ENCODE peak calls at places on chromosomes 1 and 21, in four cellular contexts. I, G, J and Q are unnamed samples. For H3K9me1, the result is how much of the 10 kb centered on the place peaks cover.

GRCh38 chr21:26171310-26172100 is 935 bp upstream of the APP start:
- DNase-seq in I (no peak), G (no peak), J (no peak), Q (no peak)

GRCh38 chr1:54428838-54429513 is 22.8 kb upstream of the SSBP3 start:
- DNase-seq in I (no peak), G (peak), J (no peak), Q (no peak)

GRCh38 chr1:97314685-97315084 is 593.1 kb downstream of the PTBP2 start:
- DNase-seq in I (no peak), G (no peak), J (no peak), Q (no peak)

GRCh38 chr1:26996665-26997064 is 3.2 kb downstream of the TRNP1 start:
- DNase-seq in I (no peak), G (no peak), J (no peak), Q (no peak)

GRCh38 chr1:106876384-106876783 is 180.1 kb upstream of the PRMT6 start:
- DNase-seq in I (no peak), G (no peak), J (no peak), Q (no peak)

GRCh38 chr1:243455760-243456651 is 200.2 kb downstream of the SDCCAG8 start:
- DNase-seq in I (no peak), G (no peak), J (no peak), Q (no peak)

GRCh38 chr1:189787201-189787600 is 690.5 kb downstream of the BRINP3 start:
- DNase-seq in I (peak), G (no peak), J (no peak), Q (no peak)

GRCh38 chr1:34166191-34167090 is 1.4 kb upstream of the CSMD2 start:
- DNase-seq in I (no peak), G (no peak), J (no peak), Q (no peak)

GRCh38 chr1:204968946-204969345 is 74.1 kb upstream of the CNTN2 start:
- DNase-seq in I (no peak), G (no peak), J (no peak), Q (no peak)

GRCh38 chr1:224726783-224727182 is 110.7 kb downstream of the CNIH3 start:
- DNase-seq in I (peak), G (no peak), J (no peak), Q (no peak)

GRCh38 chr1:183021405-183022201 is 1.6 kb upstream of the LAMC1 start:
- DNase-seq in I (no peak), G (no peak), J (no peak), Q (no peak)

GRCh38 chr1:159946242-159947187 is 1.1 kb upstream of the IGSF9 start:
- DNase-seq in I (no peak), G (no peak), J (no peak), Q (no peak)

GRCh38 chr1:14516974-14517812 is 81.3 kb upstream of the KAZN start:
- DNase-seq in I (peak), G (no peak), J (no peak), Q (peak)

GRCh38 chr1:175314300-175314699 is 121.7 kb upstream of the KIAA0040 start:
- DNase-seq in I (no peak), G (no peak), J (no peak), Q (no peak)

GRCh38 chr1:155127105-155127671 is 488 bp upstream of the EFNA1 start:
- DNase-seq in I (peak), G (no peak), J (peak), Q (no peak)

GRCh38 chr1:180309338-180309737 is 79.3 kb downstream of the LHX4 start:
- DNase-seq in I (peak), G (no peak), J (no peak), Q (no peak)

DNA sequence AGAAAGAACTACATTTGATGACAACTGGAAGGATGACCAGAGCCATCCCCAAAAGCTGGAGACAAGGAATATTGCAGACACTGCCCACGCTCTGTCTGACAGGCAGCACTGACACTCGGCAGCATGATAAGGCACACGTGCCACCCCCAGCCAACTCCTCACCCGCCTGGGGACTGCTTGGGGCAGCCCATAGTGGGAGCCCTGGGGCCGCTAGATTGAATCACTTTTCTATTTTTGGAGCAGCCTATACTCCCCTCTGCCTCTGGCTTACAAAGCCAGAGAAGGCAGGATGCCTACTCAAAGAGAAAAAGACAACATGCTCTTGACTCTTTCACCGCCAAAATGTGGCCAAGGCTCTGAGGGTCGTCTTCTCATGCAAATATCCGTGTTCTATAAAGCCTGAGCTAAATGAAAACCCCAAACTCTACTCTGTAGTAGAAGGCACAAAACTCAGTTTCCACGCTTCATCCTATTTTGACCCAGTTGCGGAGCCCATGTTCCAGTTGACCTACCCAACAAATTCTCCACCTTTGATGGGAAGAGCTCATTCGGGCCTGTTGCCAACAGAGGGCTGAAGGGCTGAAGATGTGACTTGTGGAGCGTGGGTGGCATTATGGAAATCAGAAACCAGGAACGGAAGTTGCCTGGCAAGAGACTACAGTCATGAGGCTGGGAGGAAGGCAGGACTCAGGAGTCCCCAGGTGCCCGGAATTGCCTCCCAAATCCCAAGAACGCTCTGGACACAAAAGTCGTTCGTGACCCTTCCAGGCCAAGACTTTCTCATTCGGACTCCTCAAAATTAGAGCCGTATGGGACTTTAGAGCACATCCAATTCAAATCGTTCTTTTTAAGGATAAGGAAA is 1.1 kb downstream of the SMG5 start:
- DNase-seq in I (peak), G (peak), J (no peak), Q (no peak)
- TF ChIP-seq CTCF in I (peak), G (peak), J (no peak), Q (no peak)

GRCh38 chr21:35381743-35382310 is 332.7 kb upstream of the RUNX1 start:
- DNase-seq in I (no peak), G (no peak), J (no peak), Q (no peak)

GRCh38 chr21:35386491-35387079 is 337.5 kb upstream of the RUNX1 start:
- DNase-seq in I (peak), G (no peak), J (no peak), Q (no peak)

GRCh38 chr21:35378881-35379280 is 329.8 kb upstream of the RUNX1 start:
- DNase-seq in I (no peak), G (no peak), J (no peak), Q (no peak)

GRCh38 chr21:35382696-35383095 is 333.6 kb upstream of the RUNX1 start:
- DNase-seq in I (no peak), G (no peak), J (no peak), Q (no peak)

DNA sequence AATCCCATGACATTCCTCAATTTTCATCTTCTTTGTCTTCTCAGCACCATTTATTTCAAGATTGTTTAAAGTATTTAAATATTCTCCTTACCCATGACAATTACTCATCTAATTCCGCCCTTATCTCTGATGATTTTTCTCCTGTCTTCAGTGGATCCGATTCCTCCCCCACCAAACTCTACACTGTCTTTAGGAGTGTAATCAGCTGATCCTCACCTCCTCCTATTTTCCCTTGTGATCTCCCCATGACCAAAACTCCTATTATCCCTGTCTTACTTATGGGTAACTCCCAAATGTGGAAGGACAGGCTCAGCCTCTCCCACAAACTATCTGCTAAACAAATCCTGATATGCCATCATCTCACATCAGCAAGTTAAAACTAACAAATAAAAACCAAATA is 335.3 kb upstream of the RUNX1 start:
- DNase-seq in I (no peak), G (no peak), J (no peak), Q (no peak)
- H3K9me1 ChIP-seq in I (under half), G (under half), J (under half), Q (under half)

DNA sequence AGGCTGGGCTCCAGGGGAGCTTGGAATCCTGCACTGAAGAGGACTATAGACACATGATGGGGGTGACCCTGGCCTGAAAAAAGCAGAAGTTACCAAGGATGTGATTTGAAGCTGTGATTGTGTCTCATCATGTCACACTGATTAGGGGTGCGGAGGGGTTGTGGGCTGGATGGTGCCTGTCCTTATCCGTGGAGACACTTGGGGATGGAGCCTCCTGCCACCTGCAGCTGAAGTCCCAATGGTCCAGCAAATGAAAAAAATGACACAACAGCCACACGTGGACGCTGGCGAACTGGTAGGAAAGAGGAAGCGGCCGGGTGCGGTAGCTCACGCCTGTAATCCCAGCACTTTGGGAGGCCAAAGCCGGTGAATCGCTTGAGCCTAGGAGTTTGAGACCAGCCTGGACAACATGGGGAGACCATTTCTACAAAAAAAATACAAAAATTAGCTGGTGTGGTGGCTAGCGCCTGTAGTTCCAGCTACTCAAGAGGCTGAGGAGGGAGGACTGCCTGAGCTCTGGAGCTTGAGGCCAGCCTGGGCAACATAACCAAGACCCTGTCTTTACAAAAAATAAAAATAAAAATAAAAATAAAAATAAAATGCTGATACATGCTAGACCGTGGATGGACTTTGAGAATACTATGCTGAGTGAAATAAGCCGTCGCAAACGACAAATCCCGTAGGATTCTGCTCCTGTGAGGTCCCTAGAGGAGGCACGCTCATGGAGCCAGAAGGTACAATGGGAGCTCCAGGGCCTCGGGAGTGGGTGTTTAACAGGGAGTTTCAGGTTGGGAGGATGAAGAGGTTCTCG is 838 bp upstream of the IBA57 start:
- DNase-seq in I (no peak), G (peak), J (no peak), Q (no peak)
- H2AFZ ChIP-seq in I (peak), G (peak), J (peak), Q (peak)

DNA sequence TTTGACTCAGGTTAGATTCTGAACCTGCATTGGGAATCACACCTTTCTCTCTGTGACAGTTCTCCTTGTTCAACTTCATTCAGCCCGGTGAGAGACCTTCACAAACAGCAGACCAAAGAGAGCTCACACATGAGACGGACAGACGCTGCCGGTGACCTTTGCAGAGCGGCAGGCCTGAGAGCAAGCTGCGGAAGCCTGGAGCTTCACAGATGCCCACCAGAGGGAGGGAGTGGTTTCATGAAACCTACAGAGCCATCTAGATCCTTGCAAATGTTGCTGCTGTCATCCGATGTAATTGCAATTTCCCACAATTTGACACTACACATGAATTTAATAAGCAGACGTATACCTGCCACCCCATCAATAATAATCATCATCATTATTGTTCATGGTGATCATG is 39.5 kb downstream of the GRIK3 start:
- DNase-seq in I (no peak), G (no peak), J (no peak), Q (no peak)
- TF ChIP-seq CTCF in I (no peak), G (peak), J (no peak), Q (no peak)

DNA sequence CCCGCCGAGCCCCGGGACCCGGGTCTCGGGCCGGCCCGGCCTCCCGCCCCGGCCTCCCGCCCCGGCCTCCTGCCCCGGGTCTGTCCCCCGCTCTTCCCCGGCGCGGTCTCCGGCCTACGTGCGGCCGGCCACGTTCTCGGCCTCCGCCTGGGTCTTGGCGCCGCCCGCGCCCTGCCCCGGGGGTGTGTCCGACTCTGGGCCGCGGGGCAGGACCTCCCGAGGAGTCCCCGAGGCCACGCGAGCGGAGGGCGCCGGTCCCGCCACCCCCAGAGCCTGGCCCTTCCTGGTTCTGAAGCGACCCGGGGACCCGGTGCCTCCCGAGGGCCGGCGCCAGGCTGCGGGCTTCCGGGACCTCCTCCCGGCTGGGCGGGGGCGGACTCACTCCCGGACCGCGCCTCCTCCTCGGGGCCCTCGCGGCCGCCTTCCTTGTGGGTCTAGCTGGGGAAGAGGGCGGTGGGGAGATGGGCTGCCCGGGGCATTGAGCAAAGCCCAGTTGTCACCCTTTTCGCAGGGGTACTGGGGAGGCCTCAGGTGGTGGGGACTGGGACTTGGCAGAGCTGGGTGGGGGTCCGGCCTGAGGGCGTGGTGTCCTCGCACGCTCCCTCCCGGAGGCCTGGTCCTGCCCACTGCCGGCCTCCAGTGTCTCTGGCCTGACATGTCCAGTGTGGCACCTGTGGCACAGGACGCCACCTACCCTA is 558 bp downstream of the PFKL start:
- DNase-seq in I (peak), G (peak), J (peak), Q (no peak)
- H3K9me1 ChIP-seq in I (under half), G (under half), J (under half), Q (under half)

GRCh38 chr1:157472959-157473358 is 79.4 kb downstream of the FCRL5 start:
- DNase-seq in I (no peak), G (no peak), J (no peak), Q (no peak)
- H2AFZ ChIP-seq in I (no peak), G (peak), J (no peak), Q (no peak)

DNA sequence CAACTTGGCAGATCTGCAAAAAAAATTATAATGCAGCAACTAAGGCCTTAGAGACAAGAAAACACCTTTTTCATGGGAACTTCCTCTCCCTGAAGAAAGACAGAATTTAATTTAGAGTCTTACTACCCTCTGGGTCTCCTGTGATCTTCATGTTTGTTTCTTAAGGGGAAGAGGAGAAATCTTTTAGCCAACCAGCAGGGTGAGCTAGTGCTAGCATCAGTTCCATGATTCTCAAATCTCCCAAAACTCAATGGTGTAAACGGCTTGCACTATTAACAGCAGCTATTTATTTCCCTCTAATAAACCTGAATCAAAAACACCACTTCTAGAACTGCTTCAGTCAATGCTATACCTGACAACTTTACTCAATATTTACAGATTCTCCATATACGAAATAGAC is 3.8 kb downstream of the ZNF644 start:
- DNase-seq in I (no peak), G (peak), J (no peak), Q (no peak)
- TF ChIP-seq CTCF in I (peak), G (peak), J (no peak), Q (no peak)